ENCODE peak calls at places on chromosomes 16 and 17, in six cellular contexts. J, D, M, U, F and S are unnamed samples.

GRCh38 chr16:55478827-55479559 is at the start of gene MMP2:
- DNase-seq in U (no peak), J (no peak), F (peak), M (no peak), D (no peak), S (peak)

GRCh38 chr16:29743827-29744531 is 1.8 kb downstream of the C16orf54 start:
- DNase-seq in M (no peak), D (no peak), J (no peak), U (no peak), F (peak), S (no peak)

GRCh38 chr17:66655461-66655860 is 179.5 kb upstream of the CACNG5 start:
- DNase-seq in M (no peak), U (no peak), F (no peak), D (no peak), J (no peak), S (no peak)

GRCh38 chr16:30399435-30400186 is 4.4 kb downstream of the ZNF48 start:
- DNase-seq in U (no peak), F (no peak), J (no peak), D (no peak), M (no peak), S (no peak)

GRCh38 chr16:68907297-68907999 is 64.1 kb downstream of the TANGO6 start:
- DNase-seq in U (no peak), F (no peak), D (no peak), M (peak), J (no peak), S (no peak)

GRCh38 chr17:43106552-43106951 is 18.6 kb downstream of the BRCA1 start:
- DNase-seq in M (no peak), F (no peak), U (no peak), J (no peak), D (no peak), S (no peak)

GRCh38 chr16:50526249-50526648 is 21.9 kb upstream of the NKD1 start:
- DNase-seq in M (no peak), D (no peak), J (no peak), U (no peak), F (no peak), S (no peak)

GRCh38 chr17:65418622-65419021 is 142.8 kb downstream of the AXIN2 start:
- DNase-seq in F (peak), U (no peak), D (no peak), J (no peak), M (no peak), S (no peak)

GRCh38 chr17:1089915-1090314 is 89.9 kb downstream of the ABR start:
- DNase-seq in M (no peak), D (no peak), F (no peak), J (no peak), U (no peak), S (no peak)

GRCh38 chr17:33012522-33013033 is 20.9 kb downstream of the SPACA3 start:
- DNase-seq in F (no peak), M (no peak), J (no peak), D (no peak), U (no peak), S (peak)

GRCh38 chr17:15742051-15742795 is 10.1 kb downstream of the TBC1D26 start:
- DNase-seq in J (no peak), M (no peak), U (peak), D (no peak), F (no peak), S (no peak)

GRCh38 chr16:50340578-50340977 is 28.2 kb downstream of the BRD7 start:
- DNase-seq in J (no peak), F (no peak), U (no peak), D (no peak), M (no peak), S (no peak)